ENCODE peak calls at places on chromosomes 7 and 10, in eight cellular contexts. B is B cell, U is nephron progenitor cell, E is psoas muscle, C is GM13977, Y is choroid plexus epithelial cell, R is spleen, M is AG09319. W is an unnamed sample.

GRCh38 chr7:158443014-158443687 is 144.5 kb downstream of the PTPRN2 start:
- DNase-seq in C (no peak), M (no peak), E (no peak), Y (no peak), U (no peak), B (no peak), R (no peak), W (no peak)

GRCh38 chr7:37142943-37143342 is 305.7 kb downstream of the ELMO1 start:
- DNase-seq in B (no peak), Y (no peak), C (no peak), U (no peak), R (no peak), E (no peak), M (no peak), W (no peak)

GRCh38 chr7:156034397-156034796 is 222.1 kb upstream of the SHH start:
- DNase-seq in R (no peak), B (no peak), M (no peak), E (no peak), C (no peak), Y (no peak), U (no peak), W (no peak)

GRCh38 chr10:124647421-124648130 is 96.6 kb downstream of the FAM53B start:
- DNase-seq in E (peak), C (peak), Y (peak), M (no peak), U (no peak), B (peak), R (peak), W (peak)

GRCh38 chr7:14888904-14889482 is 13.6 kb downstream of the DGKB start:
- DNase-seq in E (no peak), Y (peak), B (no peak), R (no peak), C (no peak), U (no peak), M (no peak), W (no peak)

GRCh38 chr7:17608114-17608833 is 309.8 kb downstream of the AHR start:
- DNase-seq in Y (peak), C (no peak), R (no peak), B (no peak), U (no peak), M (no peak), E (no peak), W (peak)

GRCh38 chr10:113108180-113108835 is 158.3 kb downstream of the TCF7L2 start:
- DNase-seq in C (peak), B (no peak), U (peak), E (no peak), Y (no peak), R (no peak), M (no peak), W (peak)

GRCh38 chr7:123463890-123464289 is 70.5 kb downstream of the IQUB start:
- DNase-seq in C (no peak), U (no peak), Y (no peak), E (no peak), M (no peak), R (no peak), B (no peak), W (no peak)

GRCh38 chr7:102967798-102968197 is 55.0 kb downstream of the LRRC17 start:
- DNase-seq in B (no peak), M (no peak), R (no peak), Y (peak), U (no peak), E (no peak), C (no peak), W (peak)

GRCh38 chr10:80924063-80924952 is 386.6 kb downstream of the SH2D4B start:
- DNase-seq in M (peak), B (no peak), Y (peak), R (no peak), E (no peak), U (peak), C (no peak), W (peak)

GRCh38 chr10:48604408-48605263 is at the start of gene ARHGAP22:
- DNase-seq in Y (no peak), E (peak), R (no peak), B (peak), M (no peak), U (peak), C (peak), W (peak)

GRCh38 chr10:107847620-107848019 is 683.1 kb upstream of the SORCS1 start:
- DNase-seq in C (no peak), M (no peak), B (no peak), U (no peak), E (no peak), R (no peak), Y (no peak), W (no peak)

GRCh38 chr10:98397089-98397600 is 17.8 kb downstream of the PYROXD2 start:
- DNase-seq in U (no peak), E (no peak), M (no peak), R (no peak), Y (no peak), B (no peak), C (no peak), W (no peak)

GRCh38 chr7:134435161-134435920 is 23.6 kb downstream of the AKR1B1 start:
- DNase-seq in B (no peak), E (no peak), U (no peak), C (no peak), Y (peak), R (no peak), M (no peak), W (peak)

GRCh38 chr7:125412890-125413665 is 483.5 kb upstream of the POT1 start:
- DNase-seq in E (no peak), C (no peak), B (no peak), U (no peak), M (no peak), R (no peak), Y (no peak), W (no peak)

GRCh38 chr10:3785251-3785848 is 341 bp upstream of the KLF6 start:
- DNase-seq in E (peak), C (peak), U (peak), Y (peak), R (peak), B (peak), M (peak), W (peak)

GRCh38 chr7:115831371-115831770 is 199.2 kb downstream of the TFEC start:
- DNase-seq in E (no peak), R (no peak), U (no peak), C (no peak), Y (no peak), B (no peak), M (no peak), W (no peak)

GRCh38 chr10:29446327-29446726 is 157.5 kb downstream of the LYZL1 start:
- DNase-seq in E (no peak), Y (peak), M (peak), B (no peak), R (no peak), U (no peak), C (no peak), W (no peak)

GRCh38 chr10:114822771-114823463 is 1.3 kb downstream of the FHIP2A start:
- DNase-seq in Y (peak), R (no peak), C (no peak), E (no peak), M (peak), U (no peak), B (no peak), W (peak)

GRCh38 chr10:114819313-114819712 is 2.3 kb upstream of the FHIP2A start:
- DNase-seq in B (no peak), C (no peak), M (no peak), E (no peak), U (no peak), R (no peak), Y (no peak), W (peak)

GRCh38 chr10:114824396-114824795 is 2.8 kb downstream of the FHIP2A start:
- DNase-seq in B (no peak), Y (peak), M (no peak), R (no peak), U (no peak), E (no peak), C (no peak), W (no peak)

GRCh38 chr10:114821293-114821914 is at the start of gene FHIP2A:
- DNase-seq in C (peak), Y (peak), E (peak), R (peak), M (peak), U (peak), B (peak), W (peak)

GRCh38 chr10:114821915-114822770 is 563 bp downstream of the FHIP2A start:
- DNase-seq in M (no peak), Y (peak), C (peak), U (peak), R (peak), B (peak), E (peak), W (peak)
- TF ChIP-seq CTCF in M (no peak), Y (no peak), C (no peak), U (no peak), R (peak), B (peak), E (peak), W (no peak)

GRCh38 chr10:102268333-102268999 is 23.1 kb downstream of the GBF1 start:
- DNase-seq in U (no peak), E (no peak), C (no peak), B (no peak), M (no peak), Y (peak), R (no peak), W (no peak)
- TF ChIP-seq CTCF in U (no peak), E (no peak), C (no peak), B (no peak), M (no peak), Y (no peak), R (no peak), W (no peak)

GRCh38 chr7:66638309-66639099 is 9.8 kb downstream of the KCTD7 start:
- DNase-seq in U (no peak), R (no peak), Y (no peak), M (no peak), B (no peak), E (no peak), C (no peak), W (no peak)
- TF ChIP-seq CTCF in U (no peak), R (no peak), Y (no peak), M (no peak), B (no peak), E (no peak), C (no peak), W (no peak)

DNA sequence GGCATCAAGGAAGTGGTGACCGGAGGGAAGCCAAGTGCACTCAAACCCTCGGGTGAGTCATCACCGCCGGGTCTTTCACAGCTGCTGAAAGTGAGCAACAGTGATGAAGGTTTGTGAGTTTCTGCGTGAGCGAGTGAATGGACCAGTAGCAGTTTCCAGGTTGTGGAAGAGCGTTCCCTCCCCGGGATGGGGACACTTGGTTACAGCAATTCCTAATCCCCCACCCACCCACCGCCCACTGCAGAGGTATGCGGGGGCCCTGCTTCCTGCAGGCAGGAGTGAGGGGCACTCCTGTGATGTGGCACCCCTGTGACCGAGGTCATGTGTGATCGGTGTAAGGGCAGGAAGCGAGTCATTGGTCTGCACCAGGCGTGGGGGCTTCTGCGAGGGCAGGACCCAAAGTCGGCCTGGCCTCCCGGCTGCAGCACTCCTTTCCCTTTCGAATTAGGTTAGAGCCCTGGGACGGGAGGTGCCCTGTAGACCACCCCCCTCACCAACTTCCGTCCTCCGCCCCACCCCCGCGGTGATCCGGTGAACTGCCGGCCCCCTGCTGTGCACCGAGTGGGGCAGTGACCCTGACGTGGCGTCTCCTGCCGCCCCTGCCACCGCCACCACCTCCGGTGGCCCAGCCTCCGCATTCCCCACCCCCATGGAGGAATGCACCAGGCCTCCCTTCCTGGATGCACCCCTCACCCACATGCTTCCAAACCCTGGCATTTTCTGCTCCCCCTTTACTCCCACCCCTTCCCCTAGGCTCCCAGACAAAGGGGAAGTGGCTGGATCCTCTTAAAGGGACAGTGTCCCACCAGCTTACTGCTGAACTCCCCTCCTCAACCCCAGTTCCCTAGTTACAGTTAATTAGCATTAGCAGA is 10.9 kb downstream of the LIMK1 start:
- DNase-seq in R (peak), E (peak), M (peak), C (peak), B (peak), U (peak), Y (peak), W (peak)
- TF ChIP-seq CTCF in R (peak), E (no peak), M (no peak), C (no peak), B (no peak), U (no peak), Y (no peak), W (no peak)

GRCh38 chr7:117829450-117829849 is 43.8 kb downstream of the CTTNBP2 start:
- DNase-seq in E (no peak), R (no peak), Y (no peak), U (no peak), M (no peak), B (no peak), C (no peak), W (no peak)
- TF ChIP-seq CTCF in E (no peak), R (no peak), Y (no peak), U (no peak), M (no peak), B (no peak), C (no peak), W (no peak)

DNA sequence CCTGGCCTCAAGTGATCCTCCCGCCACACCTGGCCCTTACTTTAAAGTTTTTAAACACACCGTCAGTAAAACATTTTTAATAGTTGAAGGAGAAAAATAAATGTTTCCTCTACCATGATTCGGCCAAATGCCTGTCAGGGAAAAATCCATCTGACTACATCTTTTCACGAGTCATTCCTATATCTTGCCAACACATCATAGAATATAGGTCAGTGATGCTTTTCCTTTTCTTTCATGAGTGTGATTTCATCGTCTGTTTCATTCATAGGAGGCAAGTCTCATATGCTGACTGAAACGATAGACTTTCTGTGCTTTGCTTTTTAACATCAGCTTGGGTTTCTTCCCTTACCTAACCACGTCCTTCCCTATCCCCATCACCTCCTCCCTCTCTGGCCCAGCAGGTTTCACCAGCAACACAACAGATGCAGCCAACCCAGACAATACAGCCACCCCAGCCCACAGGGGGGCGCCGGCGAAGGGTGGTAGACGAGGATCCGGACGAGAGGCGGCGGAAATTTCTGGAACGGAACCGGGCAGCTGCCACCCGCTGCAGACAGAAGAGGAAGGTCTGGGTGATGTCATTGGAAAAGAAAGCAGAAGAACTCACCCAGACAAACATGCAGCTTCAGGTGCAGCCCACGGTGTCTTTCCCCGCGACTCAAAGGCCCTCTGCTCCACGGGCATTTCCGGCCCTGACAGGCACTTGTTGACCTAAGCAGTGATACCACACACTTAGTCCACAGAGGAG is 149.2 kb downstream of the TRIL start:
- DNase-seq in U (no peak), C (no peak), R (peak), B (peak), M (no peak), E (no peak), Y (peak), W (peak)
- TF ChIP-seq CTCF in U (no peak), C (no peak), R (no peak), B (peak), M (no peak), E (no peak), Y (no peak), W (no peak)

W was measured in epithelial cell of esophagus.